ENCODE peak calls at places on chromosomes 11 and 22, in nine cellular contexts. X is AG09309, N is fibroblast of lung, M is GM12865, Y is left ventricle myocardium inferior, O is cardiac fibroblast, U is pancreas, B is dorsolateral prefrontal cortex, J is body of pancreas. K is an unnamed sample.

GRCh38 chr11:14656536-14657457 is 13.2 kb downstream of the PDE3B start:
- DNase-seq in X (no peak), N (no peak), M (no peak), Y (no peak), O (no peak), U (no peak), B (no peak), J (no peak), K (no peak)

GRCh38 chr11:132942611-132943324 is 589.5 kb downstream of the OPCML start:
- DNase-seq in X (no peak), N (peak; percentile 0), M (no peak), Y (no peak), O (no peak), U (no peak), B (no peak), J (no peak), K (no peak)

GRCh38 chr11:64870176-64870892 is 8.1 kb downstream of the EHD1 start:
- DNase-seq in X (no peak), N (peak; percentile 66), M (peak; percentile 13), Y (no peak), O (peak; percentile 88), U (no peak), B (no peak), J (no peak), K (peak; percentile 74)

GRCh38 chr11:65445101-65445603 is 22.6 kb downstream of the NEAT1 start:
- DNase-seq in X (no peak), N (no peak), M (peak; percentile 35), Y (no peak), O (peak; percentile 55), U (no peak), B (no peak), J (no peak), K (peak; percentile 74)

GRCh38 chr22:36385491-36386350 is 2.0 kb downstream of the MYH9 start:
- DNase-seq in X (no peak), N (no peak), M (peak; percentile 76), Y (peak; percentile 51), O (peak; percentile 77), U (peak; percentile 94), B (no peak), J (peak; percentile 94), K (no peak)

GRCh38 chr11:34052608-34053160 is 1.2 kb downstream of the CAPRIN1 start:
- DNase-seq in X (no peak), N (no peak), M (peak; percentile 41), Y (peak; percentile 21), O (no peak), U (peak; percentile 13), B (peak; percentile 9), J (peak; percentile 38), K (no peak)

GRCh38 chr11:71472357-71472885 is 19.4 kb downstream of the NADSYN1 start:
- DNase-seq in X (no peak), N (no peak), M (no peak), Y (no peak), O (no peak), U (no peak), B (no peak), J (no peak), K (no peak)

GRCh38 chr11:60498853-60499252 is 6.3 kb downstream of the MS4A12 start:
- DNase-seq in X (no peak), N (no peak), M (peak; percentile 40), Y (no peak), O (peak; percentile 1), U (no peak), B (peak; percentile 13), J (no peak), K (no peak)

GRCh38 chr11:64643258-64643881 is 52.4 kb downstream of the SLC22A12 start:
- DNase-seq in X (no peak), N (no peak), M (no peak), Y (no peak), O (no peak), U (no peak), B (peak; percentile 72), J (no peak), K (no peak)

GRCh38 chr11:85182437-85183109 is 444.6 kb downstream of the DLG2 start:
- DNase-seq in X (no peak), N (peak; percentile 20), M (peak; percentile 44), Y (no peak), O (peak; percentile 54), U (no peak), B (no peak), J (no peak), K (peak; percentile 65)

GRCh38 chr11:65382804-65383368 is 440 bp upstream of the SLC25A45 start:
- DNase-seq in X (no peak), N (no peak), M (no peak), Y (no peak), O (no peak), U (peak; percentile 92), B (no peak), J (peak; percentile 90), K (no peak)

DNA sequence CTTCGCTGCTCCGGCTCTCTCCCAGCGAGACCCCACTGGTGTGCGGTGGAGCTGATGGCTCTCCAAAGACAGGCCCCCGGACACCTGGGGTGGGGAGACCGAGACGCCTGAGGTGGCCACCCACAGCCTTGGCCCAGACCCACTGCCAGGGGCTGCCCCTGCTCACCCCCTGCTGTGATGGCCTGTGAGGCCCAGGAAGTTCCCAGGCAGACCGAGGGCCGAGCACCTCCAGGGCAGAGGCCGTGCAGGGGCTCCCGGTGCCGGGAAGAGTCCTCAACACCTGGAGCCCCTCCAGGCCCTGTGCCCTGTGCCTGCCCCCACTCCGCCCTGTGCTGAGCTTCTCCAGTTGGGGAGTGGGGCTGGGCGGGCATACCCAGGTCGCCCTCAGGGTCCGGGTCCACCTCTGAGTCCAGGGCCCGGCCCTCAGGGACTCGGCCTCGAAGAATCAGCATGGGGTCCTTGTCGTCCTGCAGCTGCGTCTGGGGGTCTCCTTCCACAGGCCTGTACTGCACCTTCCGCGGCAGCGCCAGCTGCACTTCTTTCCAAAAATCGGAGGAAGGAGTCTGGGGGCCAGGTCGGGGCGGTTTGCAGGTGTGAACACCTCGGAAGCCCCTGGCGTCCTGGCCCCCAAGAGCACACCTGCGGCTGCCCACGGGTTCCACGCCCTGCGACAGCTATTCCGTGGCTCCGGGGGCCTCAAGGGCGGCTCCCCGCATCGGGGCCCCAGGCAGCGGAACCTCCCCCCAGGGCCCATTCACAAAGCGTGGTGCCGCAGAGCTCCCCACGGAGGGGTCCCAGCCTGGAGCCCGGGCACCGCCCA is 8.6 kb downstream of the SIGIRR start:
- DNase-seq in X (no peak), N (no peak), M (no peak), Y (no peak), O (no peak), U (no peak), B (no peak), J (peak; percentile 37), K (no peak)
- H3K4me3 ChIP-seq in X (peak overlapping the region; percentile 49), N (peak overlapping the region; percentile 47), M (peak overlapping the region; percentile 62), Y (peak overlapping the region; percentile 81), O (peak overlapping the region; percentile 64), U (peak overlapping the region; percentile 14), B (peak overlapping the region; percentile 62), J (no peak overlapping the region), K (peak overlapping the region; percentile 65)

GRCh38 chr11:61828629-61829407 is 718 bp downstream of the FADS2 start:
- DNase-seq in X (no peak), N (peak; percentile 27), M (peak; percentile 74), Y (peak; percentile 62), O (peak; percentile 34), U (peak; percentile 56), B (peak; percentile 37), J (peak; percentile 26), K (peak; percentile 58)

GRCh38 chr11:61830318-61831105 is 2.4 kb downstream of the FADS2 start:
- DNase-seq in X (no peak), N (no peak), M (no peak), Y (no peak), O (peak; percentile 30), U (no peak), B (no peak), J (no peak), K (peak; percentile 67)

GRCh38 chr11:61827573-61828378 is at the start of gene FADS2:
- DNase-seq in X (peak; percentile 46), N (peak; percentile 97), M (peak; percentile 97), Y (peak; percentile 92), O (peak; percentile 98), U (peak; percentile 63), B (peak; percentile 91), J (peak; percentile 64), K (peak; percentile 94)

GRCh38 chr11:61828379-61828628 is 204 bp downstream of the FADS2 start:
- DNase-seq in X (no peak), N (no peak), M (no peak), Y (no peak), O (no peak), U (no peak), B (no peak), J (no peak), K (no peak)

DNA sequence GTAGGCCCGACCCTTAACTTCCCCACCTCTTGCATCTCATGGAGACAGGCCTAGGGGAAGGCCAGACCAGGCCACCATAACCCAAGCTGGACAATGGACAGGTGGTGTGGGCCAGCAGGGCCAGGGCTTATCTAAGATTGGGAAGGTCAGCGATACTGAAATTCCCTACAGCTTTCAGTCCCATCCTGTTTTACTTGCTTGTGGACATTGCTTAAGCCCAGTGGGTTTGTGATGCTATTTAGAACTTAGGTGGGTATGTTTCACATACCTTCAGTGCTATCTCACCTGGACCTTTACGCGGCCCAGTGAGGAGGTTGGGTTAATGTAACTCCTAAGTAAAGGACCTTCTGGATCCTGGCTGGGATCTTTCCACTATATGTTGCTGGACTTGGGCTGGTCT is 1.7 kb downstream of the FADS2 start:
- DNase-seq in X (no peak), N (no peak), M (no peak), Y (no peak), O (no peak), U (no peak), B (no peak), J (no peak), K (no peak)
- H3K4me3 ChIP-seq in X (no peak overlapping the region), N (peak overlapping the region; percentile 91), M (peak overlapping the region; percentile 72), Y (peak overlapping the region; percentile 73), O (peak overlapping the region; percentile 96), U (no peak overlapping the region), B (peak overlapping the region; percentile 82), J (no peak overlapping the region), K (peak overlapping the region; percentile 67)

DNA sequence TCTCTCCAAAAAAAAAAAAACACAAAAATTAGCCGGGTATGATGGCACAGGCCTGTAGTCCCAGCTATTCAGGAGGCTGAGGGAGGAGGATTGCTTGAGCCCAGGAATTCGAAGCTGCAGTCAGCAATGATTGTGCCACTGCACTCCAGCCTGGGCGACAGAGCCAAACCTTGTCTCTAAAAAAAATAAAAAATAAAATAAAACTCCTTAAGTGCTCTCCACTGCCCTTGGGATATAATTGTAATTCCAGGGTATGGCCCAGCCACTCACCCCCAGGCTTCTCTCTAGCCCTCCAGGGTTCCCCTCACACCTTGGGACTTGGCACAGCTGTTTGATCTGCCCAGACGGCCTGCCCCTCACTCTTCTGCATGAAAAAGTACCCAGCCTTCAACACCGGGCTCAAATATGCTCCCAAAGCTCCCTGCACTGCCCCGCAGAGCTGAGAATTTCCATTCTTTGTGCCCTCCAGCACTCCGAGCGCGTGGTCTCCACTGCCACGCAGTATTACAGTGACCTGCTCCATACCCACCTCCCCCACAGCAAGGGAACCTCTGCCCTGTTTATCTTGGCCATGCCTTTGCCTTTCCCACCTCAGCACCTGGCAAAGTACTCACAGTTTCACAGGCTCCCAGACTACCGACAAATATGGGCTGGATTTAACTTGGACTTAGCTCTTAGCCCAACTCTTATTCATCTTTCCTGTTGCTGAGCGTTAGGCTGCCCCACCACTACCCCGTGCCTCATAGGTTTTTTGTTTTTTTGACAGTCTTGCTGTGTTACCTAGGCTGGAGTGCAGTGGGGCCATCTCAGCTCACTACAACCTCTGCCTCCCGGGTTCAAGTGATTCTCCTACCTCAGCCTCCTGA is 7.6 kb upstream of the FTH1 start:
- DNase-seq in X (no peak), N (no peak), M (no peak), Y (no peak), O (peak; percentile 62), U (peak; percentile 94), B (no peak), J (peak; percentile 89), K (no peak)
- H3K4me3 ChIP-seq in X (no peak overlapping the region), N (no peak overlapping the region), M (no peak overlapping the region), Y (no peak overlapping the region), O (no peak overlapping the region), U (peak overlapping the region; percentile 30), B (no peak overlapping the region), J (no peak overlapping the region), K (no peak overlapping the region)

GRCh38 chr22:29481265-29482000 is 1.4 kb downstream of the NEFH start:
- DNase-seq in X (no peak), N (peak; percentile 41), M (no peak), Y (no peak), O (no peak), U (peak; percentile 36), B (no peak), J (peak; percentile 41), K (no peak)
- H3K4me3 ChIP-seq in X (no peak overlapping the region), N (no peak overlapping the region), M (no peak overlapping the region), Y (peak overlapping the region; percentile 48), O (no peak overlapping the region), U (no peak overlapping the region), B (peak overlapping the region; percentile 55), J (no peak overlapping the region), K (peak overlapping the region; percentile 42)

K was measured in choroid plexus epithelial cell.